ENCODE peak calls at places on chromosomes 12 and 14, in four cellular contexts. T is body of pancreas, U is NCI-H774, O is ELR. S is an unnamed sample.

GRCh38 chr12:67827820-67828383 is 161.3 kb upstream of the IFNG-AS1 start:
- DNase-seq in O (peak; percentile 98), T (no peak), U (no peak), S (peak; percentile 96)

GRCh38 chr14:98931911-98932310 is 340.1 kb downstream of the BCL11B start:
- DNase-seq in T (peak; percentile 17), O (no peak), U (no peak), S (no peak)

GRCh38 chr12:109927622-109928021 is 27.5 kb downstream of the TCHP start:
- DNase-seq in U (no peak), T (peak; percentile 54), O (peak; percentile 74), S (peak; percentile 34)

GRCh38 chr14:69701269-69701668 is 65.7 kb upstream of the SRSF5 start:
- DNase-seq in U (no peak), T (no peak), O (no peak), S (no peak)

GRCh38 chr14:101630056-101630960 is 69.0 kb downstream of the DIO3 start:
- DNase-seq in T (no peak), O (no peak), U (no peak), S (no peak)

GRCh38 chr14:67423424-67423823 is 11.5 kb upstream of the PLEK2 start:
- DNase-seq in O (no peak), T (no peak), U (no peak), S (no peak)

GRCh38 chr12:62720661-62721330 is 214.2 kb downstream of the PPM1H start:
- DNase-seq in U (peak; percentile 50), O (no peak), T (no peak), S (no peak)

GRCh38 chr12:102454808-102455760 is 25.3 kb downstream of the IGF1 start:
- DNase-seq in U (no peak), T (no peak), O (no peak), S (no peak)

GRCh38 chr14:54040851-54041250 is 84.2 kb upstream of the BMP4 start:
- DNase-seq in U (no peak), T (no peak), O (peak; percentile 61), S (peak; percentile 33)

GRCh38 chr14:32370720-32371119 is 41.6 kb downstream of the AKAP6 start:
- DNase-seq in T (no peak), O (peak; percentile 87), U (no peak), S (peak; percentile 89)

GRCh38 chr14:103628221-103628683 is 759 bp upstream of the KLC1 start:
- DNase-seq in O (peak; percentile 94), T (peak; percentile 81), U (no peak), S (peak; percentile 78)

GRCh38 chr12:99619389-99620158 is 28.0 kb upstream of the GARIN6 start:
- DNase-seq in T (no peak), U (no peak), O (peak; percentile 66), S (peak; percentile 45)

GRCh38 chr14:77002889-77003288 is 25.6 kb downstream of the IRF2BPL start:
- DNase-seq in T (no peak), O (no peak), U (no peak), S (no peak)

GRCh38 chr12:22537000-22537544 is 7.3 kb downstream of the C2CD5 start:
- DNase-seq in U (no peak), T (no peak), O (no peak), S (no peak)

GRCh38 chr12:38544357-38545066 is 227.9 kb downstream of the ALG10B start:
- DNase-seq in T (no peak), O (no peak), U (no peak), S (peak; percentile 13)

GRCh38 chr12:115774148-115774905 is 503.2 kb downstream of the MED13L start:
- DNase-seq in U (no peak), O (no peak), T (no peak), S (no peak)

GRCh38 chr14:51828017-51828797 is 32.2 kb upstream of the GNG2 start:
- DNase-seq in U (no peak), O (peak; percentile 92), T (no peak), S (peak; percentile 95)

GRCh38 chr12:28096649-28097048 is 93.6 kb upstream of the CCDC91 start:
- DNase-seq in O (no peak), U (no peak), T (peak; percentile 13), S (no peak)